ENCODE peak calls at places on chromosomes 5 and 9, in eight cellular contexts. T is OCI-LY7, X is A549, I is HCT116, R is tibial artery, C is heart right ventricle, E is tibial nerve, L is cardiac muscle cell. N is an unnamed sample.

GRCh38 chr9:103837940-103838339 is 256.2 kb upstream of the SMC2 start:
- DNase-seq in T (no peak), X (no peak), I (no peak), R (no peak), C (no peak), E (no peak), L (no peak), N (no peak)

GRCh38 chr5:172178301-172179031 is 9.6 kb downstream of the STK10 start:
- DNase-seq in T (peak; percentile 61), X (no peak), I (no peak), R (no peak), C (no peak), E (no peak), L (no peak), N (no peak)

GRCh38 chr5:109307996-109308395 is 101.8 kb downstream of the PJA2 start:
- DNase-seq in T (no peak), X (no peak), I (no peak), R (no peak), C (no peak), E (no peak), L (no peak), N (no peak)

GRCh38 chr9:99431103-99431502 is 209.0 kb downstream of the SEC61B start:
- DNase-seq in T (no peak), X (no peak), I (no peak), R (no peak), C (peak; percentile 39), E (no peak), L (no peak), N (no peak)

GRCh38 chr5:178350361-178351220 is 118.0 kb upstream of the PHYKPL start:
- DNase-seq in T (no peak), X (no peak), I (no peak), R (no peak), C (no peak), E (no peak), L (no peak), N (no peak)

GRCh38 chr9:90287567-90288274 is 354.9 kb downstream of the DIRAS2 start:
- DNase-seq in T (no peak), X (no peak), I (no peak), R (no peak), C (no peak), E (no peak), L (no peak), N (no peak)

GRCh38 chr5:77638204-77638762 is at the start of gene OTP:
- DNase-seq in T (no peak), X (no peak), I (no peak), R (no peak), C (no peak), E (no peak), L (no peak), N (no peak)

GRCh38 chr5:108521011-108521700 is 139.3 kb upstream of the FBXL17 start:
- DNase-seq in T (peak; percentile 33), X (no peak), I (no peak), R (no peak), C (no peak), E (no peak), L (no peak), N (no peak)

GRCh38 chr9:134961331-134962064 is 43.8 kb upstream of the FCN1 start:
- DNase-seq in T (peak; percentile 20), X (no peak), I (no peak), R (peak; percentile 18), C (no peak), E (no peak), L (no peak), N (no peak)

GRCh38 chr5:133552925-133553525 is 59.3 kb downstream of the FSTL4 start:
- DNase-seq in T (peak; percentile 63), X (peak; percentile 62), I (peak; percentile 41), R (peak; percentile 49), C (peak; percentile 17), E (peak; percentile 18), L (peak; percentile 75), N (peak; percentile 58)

GRCh38 chr9:87857141-87857947 is 25.3 kb upstream of the SPATA31E1 start:
- DNase-seq in T (no peak), X (no peak), I (no peak), R (no peak), C (no peak), E (no peak), L (no peak), N (no peak)

GRCh38 chr9:109912726-109913460 is 132.9 kb downstream of the PALM2AKAP2 start:
- DNase-seq in T (peak; percentile 71), X (no peak), I (no peak), R (no peak), C (no peak), E (no peak), L (peak; percentile 42), N (no peak)

GRCh38 chr9:35521708-35522107 is 31.8 kb downstream of the RUSC2 start:
- DNase-seq in T (no peak), X (no peak), I (no peak), R (peak; percentile 36), C (no peak), E (no peak), L (peak; percentile 75), N (no peak)

GRCh38 chr5:39360483-39361071 is 3.7 kb downstream of the C9 start:
- DNase-seq in T (no peak), X (no peak), I (no peak), R (no peak), C (no peak), E (no peak), L (no peak), N (no peak)

GRCh38 chr9:112867275-112867991 is 23.2 kb downstream of the SLC46A2 start:
- DNase-seq in T (no peak), X (peak; percentile 41), I (peak; percentile 75), R (no peak), C (no peak), E (no peak), L (no peak), N (peak; percentile 10)

GRCh38 chr9:20997503-20998076 is 33.9 kb downstream of the HACD4 start:
- DNase-seq in T (peak; percentile 48), X (no peak), I (no peak), R (no peak), C (no peak), E (no peak), L (no peak), N (no peak)
- H3K27ac ChIP-seq in T (peak overlapping the region; percentile 35), X (no peak overlapping the region), I (no peak overlapping the region), R (peak overlapping the region; percentile 4), C (no peak overlapping the region), E (no peak overlapping the region), L (no peak overlapping the region), N (no peak overlapping the region)

DNA sequence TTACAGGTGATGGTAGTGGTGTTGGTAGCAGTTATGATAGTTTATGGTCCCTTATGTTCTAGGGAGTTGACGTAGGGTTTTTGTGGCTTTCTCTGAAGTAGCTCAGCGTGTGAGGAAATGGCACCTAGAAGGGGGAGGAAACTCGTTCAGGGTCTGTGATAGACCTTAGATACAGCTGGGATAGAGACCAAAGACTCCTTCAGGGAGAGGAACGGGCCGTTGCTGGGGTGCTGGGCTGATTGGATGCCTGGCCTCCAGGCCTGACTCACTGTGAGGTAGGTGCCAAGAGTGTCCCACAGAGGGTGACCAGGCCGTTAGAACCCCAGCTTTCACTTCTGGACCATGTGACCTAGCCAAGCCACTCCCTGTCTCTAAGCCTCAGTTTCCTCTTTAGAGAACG is 96.6 kb downstream of the DAB2IP start:
- DNase-seq in T (peak; percentile 35), X (no peak), I (no peak), R (no peak), C (no peak), E (no peak), L (no peak), N (no peak)
- H3K4me1 ChIP-seq in T (peaks cover 40% of the 10 kb centered on the region), X (peaks cover 21% of the 10 kb centered on the region), I (peaks cover 77% of the 10 kb centered on the region), R (peaks cover 6% of the 10 kb centered on the region), C (peaks cover 94% of the 10 kb centered on the region), E (peaks cover 83% of the 10 kb centered on the region), L (peaks cover 24% of the 10 kb centered on the region), N (peaks cover 21% of the 10 kb centered on the region)

DNA sequence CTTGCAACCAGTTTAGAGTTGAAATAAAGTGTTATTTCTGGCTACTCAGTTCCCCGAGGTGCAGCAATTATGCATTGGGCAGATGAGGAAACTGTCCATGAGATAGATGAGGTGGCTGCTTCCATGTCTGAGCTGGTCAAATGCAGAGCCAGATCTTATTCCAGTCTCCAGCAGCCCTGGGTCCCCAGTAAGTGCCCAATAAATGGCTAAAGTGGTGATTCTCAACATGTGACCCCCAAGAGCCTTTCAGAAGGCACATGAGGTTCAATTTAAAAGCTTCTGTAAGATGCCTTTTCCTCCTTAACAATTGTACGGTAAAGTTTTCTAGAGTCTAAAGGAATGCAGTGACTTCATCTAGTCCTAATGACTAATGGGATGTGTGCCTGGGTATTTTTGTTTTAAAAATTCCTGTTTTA is 17.5 kb downstream of the ATOX1 start:
- DNase-seq in T (no peak), X (no peak), I (no peak), R (no peak), C (no peak), E (no peak), L (no peak), N (no peak)
- TF ChIP-seq CTCF in T (peak; percentile 58), X (peak; percentile 3), I (no peak), R (no peak), C (peak; percentile 21), E (no peak), L (no peak), N (no peak)

GRCh38 chr9:95024097-95024671 is 293.3 kb downstream of the FANCC start:
- DNase-seq in T (no peak), X (no peak), I (no peak), R (no peak), C (no peak), E (no peak), L (no peak), N (no peak)
- H3K27ac ChIP-seq in T (no peak overlapping the region), X (peak overlapping the region; percentile 86), I (peak overlapping the region; percentile 86), R (peak overlapping the region; percentile 99), C (peak overlapping the region; percentile 74), E (peak overlapping the region; percentile 55), L (peak overlapping the region; percentile 32), N (no peak overlapping the region)

DNA sequence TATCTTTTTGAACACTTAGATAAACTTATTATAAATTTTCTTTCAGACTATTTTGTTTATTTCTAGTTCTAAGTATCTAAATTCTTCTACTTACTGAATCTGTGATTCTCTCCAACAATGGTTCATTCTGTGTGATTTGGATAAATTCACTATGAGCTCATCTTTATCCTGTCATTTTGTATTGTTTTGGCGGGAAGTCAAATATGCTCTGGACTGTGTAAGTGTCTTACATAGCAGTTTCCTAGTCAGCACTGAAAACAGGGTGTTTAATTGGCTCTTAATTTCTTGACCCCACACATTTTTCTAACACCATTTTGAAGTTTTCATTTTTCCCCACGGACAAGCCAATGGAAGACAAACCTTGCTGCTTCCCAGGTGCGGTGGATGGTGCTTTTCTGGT is 207.1 kb upstream of the ACO1 start:
- DNase-seq in T (no peak), X (no peak), I (no peak), R (no peak), C (no peak), E (no peak), L (no peak), N (no peak)
- H3K4me1 ChIP-seq in T (no peaks in the 10 kb centered on the region), X (no peaks in the 10 kb centered on the region), I (no peaks in the 10 kb centered on the region), R (no peaks in the 10 kb centered on the region), C (no peaks in the 10 kb centered on the region), E (no peaks in the 10 kb centered on the region), L (no peaks in the 10 kb centered on the region), N (no peaks in the 10 kb centered on the region)

N was measured in DND-41.